ENCODE peak calls at places on chromosome 5, in eight cellular contexts. L is AG10803, R is memory B cell, I is HEK293T, X is astrocyte of the cerebellum, S is nephron progenitor cell, Z is GM23338, B is right cardiac atrium. C is an unnamed sample.

GRCh38 chr5:173055722-173055982 is 500 bp upstream of the CREBRF start:
- DNase-seq in L (no peak), R (no peak), I (no peak), X (no peak), S (no peak), Z (no peak), B (no peak), C (no peak)

GRCh38 chr5:27472000-27472763 is 433.8 kb upstream of the CDH9 start:
- DNase-seq in L (peak), R (no peak), I (peak), X (no peak), S (peak), Z (peak), B (no peak), C (peak)

GRCh38 chr5:134003064-134003956 is 1.5 kb downstream of the VDAC1 start:
- DNase-seq in L (no peak), R (no peak), I (no peak), X (no peak), S (no peak), Z (peak), B (no peak), C (no peak)

GRCh38 chr5:155729684-155730059 is 597.3 kb upstream of the SGCD start:
- DNase-seq in L (peak), R (no peak), I (no peak), X (no peak), S (peak), Z (peak), B (peak), C (no peak)

GRCh38 chr5:83277154-83277553 is 194.4 kb upstream of the VCAN start:
- DNase-seq in L (peak), R (no peak), I (no peak), X (no peak), S (no peak), Z (no peak), B (peak), C (no peak)

GRCh38 chr5:36261186-36261585 is 19.5 kb upstream of the NADK2 start:
- DNase-seq in L (no peak), R (no peak), I (no peak), X (no peak), S (no peak), Z (no peak), B (no peak), C (no peak)

GRCh38 chr5:172075655-172076054 is 69.2 kb upstream of the FBXW11 start:
- DNase-seq in L (no peak), R (no peak), I (no peak), X (no peak), S (no peak), Z (no peak), B (no peak), C (no peak)

GRCh38 chr5:149423287-149424268 is 44.5 kb upstream of the IL17B start:
- DNase-seq in L (no peak), R (no peak), I (no peak), X (no peak), S (no peak), Z (no peak), B (peak), C (no peak)

GRCh38 chr5:60382761-60383160 is 317.2 kb downstream of the DEPDC1B start:
- DNase-seq in L (peak), R (no peak), I (peak), X (peak), S (no peak), Z (peak), B (no peak), C (no peak)

GRCh38 chr5:89584339-89584956 is 701.5 kb upstream of the MEF2C start:
- DNase-seq in L (peak), R (no peak), I (no peak), X (peak), S (no peak), Z (no peak), B (no peak), C (no peak)

GRCh38 chr5:10283927-10284635 is 23.6 kb downstream of the CMBL start:
- DNase-seq in L (peak), R (peak), I (peak), X (peak), S (peak), Z (peak), B (peak), C (no peak)

GRCh38 chr5:171573021-171573420 is 153.6 kb downstream of the FGF18 start:
- DNase-seq in L (no peak), R (no peak), I (no peak), X (no peak), S (no peak), Z (no peak), B (no peak), C (no peak)

GRCh38 chr5:74200560-74200959 is 440.0 kb downstream of the ENC1 start:
- DNase-seq in L (peak), R (no peak), I (no peak), X (no peak), S (no peak), Z (no peak), B (no peak), C (no peak)

GRCh38 chr5:83718195-83718825 is 2.3 kb downstream of the HAPLN1 start:
- DNase-seq in L (peak), R (no peak), I (peak), X (peak), S (peak), Z (peak), B (no peak), C (peak)

GRCh38 chr5:136114406-136115132 is 18.1 kb upstream of the SMAD5 start:
- DNase-seq in L (no peak), R (no peak), I (no peak), X (no peak), S (no peak), Z (no peak), B (no peak), C (no peak)

GRCh38 chr5:73448072-73448432 is 525 bp downstream of the FOXD1 start:
- DNase-seq in L (no peak), R (peak), I (no peak), X (no peak), S (peak), Z (peak), B (no peak), C (no peak)

GRCh38 chr5:103224118-103224893 is 34.3 kb upstream of the MACIR start:
- DNase-seq in L (peak), R (peak), I (peak), X (peak), S (peak), Z (peak), B (peak), C (peak)

GRCh38 chr5:36943584-36943983 is 67.0 kb downstream of the NIPBL start:
- DNase-seq in L (no peak), R (no peak), I (no peak), X (no peak), S (no peak), Z (no peak), B (no peak), C (no peak)

GRCh38 chr5:127838661-127839060 is 135.5 kb downstream of the CCDC192 start:
- DNase-seq in L (peak), R (no peak), I (no peak), X (no peak), S (no peak), Z (peak), B (no peak), C (no peak)

GRCh38 chr5:172280937-172281336 is 2.6 kb downstream of the UBTD2 start:
- DNase-seq in L (peak), R (no peak), I (no peak), X (peak), S (no peak), Z (no peak), B (no peak), C (no peak)

GRCh38 chr5:179825655-179826182 is 5.0 kb downstream of the SQSTM1 start:
- DNase-seq in L (no peak), R (no peak), I (no peak), X (no peak), S (no peak), Z (no peak), B (no peak), C (no peak)

GRCh38 chr5:61884242-61884855 is 421.7 kb upstream of the KIF2A start:
- DNase-seq in L (no peak), R (no peak), I (no peak), X (no peak), S (no peak), Z (no peak), B (no peak), C (no peak)

C was measured in LNCaP clone FGC.